ENCODE peak calls at places on chromosomes 4 and X, in five cellular contexts. One of them, this sample, is unnamed. For H3K4me1, the result is how much of the 10 kb centered on the place peaks cover.

GRCh38 chr4:67871867-67872266 is 11.9 kb downstream of the TMPRSS11D start:
- DNase-seq in mesendoderm: peak
- DNase-seq in gastrocnemius medialis: no peak
- DNase-seq in aorta: no peak
- DNase-seq in CD8-positive, alpha-beta T cell: no peak
- DNase-seq in this sample: no peak

GRCh38 chr4:130747842-130748241 is 1651.9 kb downstream of the C4orf33 start:
- DNase-seq in mesendoderm: peak
- DNase-seq in gastrocnemius medialis: no peak
- DNase-seq in aorta: no peak
- DNase-seq in CD8-positive, alpha-beta T cell: no peak
- DNase-seq in this sample: no peak

GRCh38 chr4:5619913-5620625 is 88.3 kb downstream of the EVC2 start:
- DNase-seq in mesendoderm: no peak
- DNase-seq in gastrocnemius medialis: no peak
- DNase-seq in aorta: no peak
- DNase-seq in CD8-positive, alpha-beta T cell: no peak
- DNase-seq in this sample: no peak

GRCh38 chr4:173168396-173169177 is at the start of gene GALNT7:
- DNase-seq in mesendoderm: peak
- DNase-seq in gastrocnemius medialis: no peak
- DNase-seq in aorta: peak
- DNase-seq in CD8-positive, alpha-beta T cell: peak
- DNase-seq in this sample: peak

GRCh38 chr4:176792348-176793059 is at the start of gene VEGFC:
- DNase-seq in mesendoderm: peak
- DNase-seq in gastrocnemius medialis: peak
- DNase-seq in aorta: peak
- DNase-seq in CD8-positive, alpha-beta T cell: no peak
- DNase-seq in this sample: no peak

GRCh38 chr4:85595796-85596559 is 121.0 kb downstream of the ARHGAP24 start:
- DNase-seq in mesendoderm: no peak
- DNase-seq in gastrocnemius medialis: no peak
- DNase-seq in aorta: no peak
- DNase-seq in CD8-positive, alpha-beta T cell: no peak
- DNase-seq in this sample: no peak

GRCh38 chrX:46573331-46573895 is at the start of gene CHST7:
- DNase-seq in mesendoderm: peak
- DNase-seq in gastrocnemius medialis: peak
- DNase-seq in aorta: peak
- DNase-seq in CD8-positive, alpha-beta T cell: peak
- DNase-seq in this sample: peak

GRCh38 chr4:35771571-35771970 is 472.7 kb downstream of the ARAP2 start:
- DNase-seq in mesendoderm: no peak
- DNase-seq in gastrocnemius medialis: no peak
- DNase-seq in aorta: no peak
- DNase-seq in CD8-positive, alpha-beta T cell: no peak
- DNase-seq in this sample: no peak

GRCh38 chr4:185591679-185592141 is 56.4 kb upstream of the PDLIM3 start:
- DNase-seq in mesendoderm: no peak
- DNase-seq in gastrocnemius medialis: no peak
- DNase-seq in aorta: no peak
- DNase-seq in CD8-positive, alpha-beta T cell: no peak
- DNase-seq in this sample: no peak

GRCh38 chrX:17374619-17375360 is at the start of gene NHS:
- DNase-seq in mesendoderm: peak
- DNase-seq in gastrocnemius medialis: peak
- DNase-seq in aorta: peak
- DNase-seq in CD8-positive, alpha-beta T cell: no peak
- DNase-seq in this sample: no peak

GRCh38 chr4:26458104-26458503 is 32.2 kb downstream of the CCKAR start:
- DNase-seq in mesendoderm: no peak
- DNase-seq in gastrocnemius medialis: no peak
- DNase-seq in aorta: no peak
- DNase-seq in CD8-positive, alpha-beta T cell: no peak
- DNase-seq in this sample: no peak

GRCh38 chr4:55524844-55525571 is 21.7 kb downstream of the CLOCK start:
- DNase-seq in mesendoderm: no peak
- DNase-seq in gastrocnemius medialis: no peak
- DNase-seq in aorta: no peak
- DNase-seq in CD8-positive, alpha-beta T cell: no peak
- DNase-seq in this sample: no peak

GRCh38 chr4:125735107-125735506 is 420.4 kb downstream of the FAT4 start:
- DNase-seq in mesendoderm: peak
- DNase-seq in gastrocnemius medialis: no peak
- DNase-seq in aorta: no peak
- DNase-seq in CD8-positive, alpha-beta T cell: no peak
- DNase-seq in this sample: no peak

GRCh38 chr4:170652571-170652970 is 562.8 kb upstream of the AADAT start:
- DNase-seq in mesendoderm: peak
- DNase-seq in gastrocnemius medialis: no peak
- DNase-seq in aorta: no peak
- DNase-seq in CD8-positive, alpha-beta T cell: no peak
- DNase-seq in this sample: no peak

GRCh38 chr4:113749178-113749577 is 12.4 kb downstream of the CAMK2D start:
- DNase-seq in mesendoderm: no peak
- DNase-seq in gastrocnemius medialis: no peak
- DNase-seq in aorta: no peak
- DNase-seq in CD8-positive, alpha-beta T cell: no peak
- DNase-seq in this sample: no peak

GRCh38 chrX:641671-642435 is 11.3 kb downstream of the SHOX start:
- DNase-seq in mesendoderm: no peak
- DNase-seq in gastrocnemius medialis: no peak
- DNase-seq in aorta: no peak
- DNase-seq in CD8-positive, alpha-beta T cell: no peak
- DNase-seq in this sample: no peak

GRCh38 chr4:35652197-35652596 is 592.1 kb downstream of the ARAP2 start:
- DNase-seq in mesendoderm: no peak
- DNase-seq in gastrocnemius medialis: no peak
- DNase-seq in aorta: no peak
- DNase-seq in CD8-positive, alpha-beta T cell: no peak
- DNase-seq in this sample: no peak

GRCh38 chr4:113052379-113052951 is 3.0 kb downstream of the ANK2 start:
- DNase-seq in mesendoderm: no peak
- DNase-seq in gastrocnemius medialis: no peak
- DNase-seq in aorta: no peak
- DNase-seq in CD8-positive, alpha-beta T cell: no peak
- DNase-seq in this sample: no peak

GRCh38 chr4:165079476-165079875 is 25.8 kb downstream of the TRIM75 start:
- DNase-seq in mesendoderm: no peak
- DNase-seq in gastrocnemius medialis: peak
- DNase-seq in aorta: peak
- DNase-seq in CD8-positive, alpha-beta T cell: no peak
- DNase-seq in this sample: no peak

DNA sequence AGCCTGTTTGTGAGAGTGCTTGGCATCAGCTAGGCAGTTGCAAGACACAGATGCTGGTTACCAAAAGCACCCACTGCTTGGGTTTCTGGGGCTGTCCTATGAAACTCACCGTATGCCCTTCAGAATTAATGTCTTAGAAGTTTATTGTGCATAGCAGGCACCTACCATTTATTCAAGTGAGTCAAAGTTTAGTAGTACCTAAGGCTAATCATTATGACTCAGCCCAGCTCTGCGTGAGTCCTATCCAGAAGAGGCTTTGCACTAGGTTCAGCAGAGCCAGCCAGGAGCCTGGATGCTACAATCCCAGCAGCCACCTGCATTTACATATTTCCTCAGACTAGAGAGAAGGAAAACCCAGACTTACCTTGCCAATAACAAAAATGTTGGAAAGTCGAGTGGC is 4.2 kb downstream of the RPS4X start:
- DNase-seq in mesendoderm: no peak
- DNase-seq in gastrocnemius medialis: no peak
- DNase-seq in aorta: no peak
- DNase-seq in CD8-positive, alpha-beta T cell: no peak
- DNase-seq in this sample: no peak
- H3K4me1 ChIP-seq in mesendoderm: under half
- H3K4me1 ChIP-seq in gastrocnemius medialis: under half
- H3K4me1 ChIP-seq in aorta: under half
- H3K4me1 ChIP-seq in CD8-positive, alpha-beta T cell: under half
- H3K4me1 ChIP-seq in this sample: under half

DNA sequence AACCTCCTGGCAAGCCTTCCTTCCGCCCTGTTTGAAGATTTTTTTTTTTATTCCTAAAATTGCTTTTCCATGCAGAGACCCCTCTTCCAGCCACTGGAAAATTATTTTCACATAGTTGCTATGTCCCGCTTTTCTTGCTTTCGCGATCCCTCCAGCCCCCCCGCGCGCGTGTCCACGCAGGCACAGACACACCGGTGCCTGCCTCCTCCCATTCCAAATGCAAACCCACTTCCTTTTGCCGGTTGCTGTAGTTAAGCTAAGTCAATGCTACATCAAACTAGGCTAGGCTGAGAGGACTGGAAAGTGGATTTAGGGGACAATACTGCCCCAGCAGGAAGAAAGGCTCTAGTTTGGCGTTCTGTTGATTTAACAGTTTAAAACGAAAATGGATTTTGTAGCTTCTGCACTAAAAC is 111.0 kb downstream of the DHX15 start:
- DNase-seq in mesendoderm: peak
- DNase-seq in gastrocnemius medialis: no peak
- DNase-seq in aorta: no peak
- DNase-seq in CD8-positive, alpha-beta T cell: no peak
- DNase-seq in this sample: no peak
- H3K27ac ChIP-seq in mesendoderm: no peak
- H3K27ac ChIP-seq in gastrocnemius medialis: peak
- H3K27ac ChIP-seq in aorta: no peak
- H3K27ac ChIP-seq in CD8-positive, alpha-beta T cell: no peak
- H3K27ac ChIP-seq in this sample: no peak

DNA sequence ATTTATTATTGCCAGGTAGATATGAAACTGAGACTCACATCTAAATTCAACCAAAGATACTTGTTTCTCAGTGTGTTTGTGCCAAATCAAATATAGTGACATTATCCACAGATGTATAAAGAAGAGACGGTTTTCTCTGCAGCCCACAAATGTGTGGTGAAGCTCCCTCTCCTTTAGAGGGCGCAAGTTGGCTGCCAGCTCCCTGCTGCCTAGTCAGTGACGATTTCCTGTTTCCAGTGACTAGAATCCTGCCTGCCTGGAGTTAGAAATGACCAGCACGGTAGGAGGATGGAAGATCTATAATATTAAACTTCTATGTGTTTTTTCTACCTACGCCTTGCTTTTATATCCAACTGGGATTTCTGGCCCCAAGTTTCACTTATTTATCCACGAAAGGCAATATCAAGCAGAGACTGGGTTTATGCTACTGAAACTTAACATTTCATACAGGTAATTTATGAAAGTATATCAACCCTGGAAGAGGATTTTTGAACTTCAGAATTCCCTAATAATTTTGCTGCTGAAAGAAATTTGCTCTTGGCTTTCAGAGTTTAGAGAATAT is 1793.7 kb upstream of the TENM3 start:
- DNase-seq in mesendoderm: peak
- DNase-seq in gastrocnemius medialis: no peak
- DNase-seq in aorta: no peak
- DNase-seq in CD8-positive, alpha-beta T cell: no peak
- DNase-seq in this sample: no peak
- H3K4me3 ChIP-seq in mesendoderm: no peak
- H3K4me3 ChIP-seq in gastrocnemius medialis: no peak
- H3K4me3 ChIP-seq in aorta: no peak
- H3K4me3 ChIP-seq in CD8-positive, alpha-beta T cell: no peak
- H3K4me3 ChIP-seq in this sample: no peak

GRCh38 chr4:139919513-139919912 is 234.5 kb downstream of the MAML3 start:
- DNase-seq in mesendoderm: peak
- DNase-seq in gastrocnemius medialis: no peak
- DNase-seq in aorta: no peak
- DNase-seq in CD8-positive, alpha-beta T cell: no peak
- DNase-seq in this sample: no peak
- H3K4me1 ChIP-seq in mesendoderm: under half
- H3K4me1 ChIP-seq in gastrocnemius medialis: under half
- H3K4me1 ChIP-seq in aorta: under half
- H3K4me1 ChIP-seq in CD8-positive, alpha-beta T cell: under half
- H3K4me1 ChIP-seq in this sample: under half